ENCODE peak calls at places on chromosomes 12 and 14, in seven cellular contexts. H, P, M, V, X, W and C are unnamed samples.
A peak's percentile ranks its signal among the peaks of the same experiment; 100 is the strongest.

GRCh38 chr12:105409881-105410471 is 79.5 kb downstream of the C12orf75 start:
- DNase-seq in M (no peak), X (peak; percentile 67), W (peak; percentile 81), H (peak; percentile 84), V (no peak), P (no peak), C (peak; percentile 72)

GRCh38 chr14:51527073-51527472 is 124.6 kb upstream of the FRMD6 start:
- DNase-seq in P (peak; percentile 50), M (peak; percentile 26), X (no peak), W (no peak), V (no peak), H (peak; percentile 55), C (no peak)

GRCh38 chr14:22766457-22767322 is at the start of gene OXA1L:
- DNase-seq in P (peak; percentile 98), W (peak; percentile 99), X (peak; percentile 99), H (peak; percentile 98), V (peak; percentile 99), M (peak; percentile 95), C (peak; percentile 89)

GRCh38 chr12:31106101-31106803 is 32.6 kb downstream of the DDX11 start:
- DNase-seq in X (no peak), P (no peak), M (no peak), H (no peak), W (no peak), V (no peak), C (no peak)

GRCh38 chr12:59403259-59403932 is 192.4 kb upstream of the SLC16A7 start:
- DNase-seq in X (no peak), V (no peak), W (peak; percentile 66), P (peak; percentile 77), H (peak; percentile 82), M (peak; percentile 52), C (no peak)

GRCh38 chr12:96878704-96879103 is 28.4 kb upstream of the NEDD1 start:
- DNase-seq in H (peak; percentile 85), W (no peak), V (no peak), X (no peak), M (peak; percentile 34), P (peak; percentile 26), C (no peak)

GRCh38 chr14:46417066-46417465 is 234.5 kb downstream of the RPL10L start:
- DNase-seq in M (no peak), X (no peak), P (no peak), W (no peak), V (no peak), H (no peak), C (no peak)

GRCh38 chr12:10243803-10244520 is 31.3 kb downstream of the GABARAPL1 start:
- DNase-seq in H (no peak), V (peak; percentile 55), P (no peak), W (no peak), M (no peak), X (no peak), C (no peak)

GRCh38 chr12:12081836-12082497 is 11.2 kb downstream of the BCL2L14 start:
- DNase-seq in H (peak; percentile 65), V (no peak), P (peak; percentile 52), X (no peak), M (no peak), W (no peak), C (no peak)

GRCh38 chr12:3129301-3130052 is 52.3 kb downstream of the TSPAN9 start:
- DNase-seq in W (no peak), P (no peak), H (peak; percentile 84), V (no peak), X (no peak), M (no peak), C (no peak)

GRCh38 chr12:127984386-127985055 is 282.4 kb upstream of the TMEM132C start:
- DNase-seq in W (no peak), V (no peak), P (peak; percentile 72), H (no peak), X (no peak), M (no peak), C (no peak)

GRCh38 chr14:82009993-82010392 is 476.3 kb upstream of the SEL1L start:
- DNase-seq in V (no peak), P (no peak), M (no peak), X (no peak), H (no peak), W (no peak), C (no peak)

GRCh38 chr14:104657563-104658324 is 31.7 kb upstream of the INF2 start:
- DNase-seq in P (no peak), M (no peak), V (no peak), H (no peak), X (no peak), W (no peak), C (no peak)
- H3K27ac ChIP-seq in P (no peak overlapping the region), M (no peak overlapping the region), V (no peak overlapping the region), H (no peak overlapping the region), X (no peak overlapping the region), W (no peak overlapping the region), C (no peak overlapping the region)

GRCh38 chr14:26655128-26655527 is 57.3 kb upstream of the NOVA1 start:
- DNase-seq in W (no peak), H (no peak), X (no peak), P (no peak), M (no peak), V (no peak), C (no peak)
- H3K27ac ChIP-seq in W (no peak overlapping the region), H (no peak overlapping the region), X (no peak overlapping the region), P (no peak overlapping the region), M (no peak overlapping the region), V (no peak overlapping the region), C (no peak overlapping the region)

GRCh38 chr14:63875311-63875710 is 22.5 kb downstream of the SYNE2 start:
- DNase-seq in V (no peak), X (peak; percentile 55), P (peak; percentile 43), H (peak; percentile 78), W (no peak), M (no peak), C (no peak)
- H3K27ac ChIP-seq in V (no peak overlapping the region), X (peak overlapping the region; percentile 81), P (no peak overlapping the region), H (no peak overlapping the region), W (peak overlapping the region; percentile 71), M (no peak overlapping the region), C (peak overlapping the region; percentile 82)

GRCh38 chr12:131946757-131947156 is 3.0 kb upstream of the EP400 start:
- DNase-seq in H (no peak), W (peak; percentile 33), M (no peak), V (peak; percentile 8), P (no peak), X (no peak), C (no peak)

GRCh38 chr12:131950182-131950913 is 606 bp downstream of the EP400 start:
- DNase-seq in P (no peak), H (peak; percentile 10), M (no peak), V (peak; percentile 59), X (no peak), W (peak; percentile 71), C (no peak)

GRCh38 chr12:131948166-131948712 is 1.5 kb upstream of the EP400 start:
- DNase-seq in H (peak; percentile 29), X (no peak), V (no peak), P (no peak), W (peak; percentile 21), M (no peak), C (no peak)

GRCh38 chr12:131947482-131948027 is 2.2 kb upstream of the EP400 start:
- DNase-seq in H (no peak), W (peak; percentile 46), X (no peak), P (no peak), M (no peak), V (no peak), C (no peak)

DNA sequence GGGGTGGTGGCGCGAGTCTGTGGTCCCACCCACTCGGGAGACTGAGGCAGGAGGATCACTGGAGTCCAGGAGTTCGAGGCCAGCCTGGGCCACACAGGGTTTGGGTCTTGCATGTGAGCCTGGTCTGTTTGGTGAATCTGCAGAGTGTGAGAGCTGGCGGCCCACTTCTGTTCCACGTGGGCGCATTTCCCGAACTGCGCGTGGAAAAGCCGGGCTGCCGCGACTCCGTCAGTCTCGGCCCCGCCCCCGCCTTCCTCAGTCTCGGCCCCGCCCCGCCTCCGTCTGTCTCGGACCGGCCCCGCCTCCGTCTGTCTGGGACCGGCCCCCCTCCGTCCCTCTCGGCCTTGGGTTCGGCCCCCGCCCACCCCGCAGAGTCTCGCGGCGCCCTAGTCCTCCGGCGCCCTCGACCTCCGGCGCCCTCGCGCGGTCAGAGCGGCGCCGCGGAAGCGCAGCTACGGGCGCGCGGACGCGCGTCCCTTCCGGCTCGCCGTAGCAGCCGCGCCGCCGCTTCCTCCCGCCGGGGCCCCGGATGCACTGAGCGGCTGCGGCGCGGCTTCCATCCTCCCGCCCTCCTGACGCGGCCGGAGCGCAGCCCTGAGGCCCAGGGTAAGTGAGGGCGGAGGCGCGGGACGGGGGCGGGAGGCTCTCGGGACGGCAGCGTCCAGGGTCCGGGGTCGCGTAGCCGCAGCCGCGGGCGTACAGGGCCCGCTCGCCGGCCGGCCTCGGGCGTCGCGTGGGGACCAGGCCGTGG is at the start of gene EP400:
- DNase-seq in M (peak; percentile 71), X (peak; percentile 97), H (peak; percentile 97), W (peak; percentile 98), P (peak; percentile 97), V (peak; percentile 96), C (peak; percentile 98)
- H3K27ac ChIP-seq in M (no peak within 1 kb of the TSS), X (peak within 1 kb of the TSS; percentile 74), H (peak within 1 kb of the TSS; percentile 82), W (peak within 1 kb of the TSS; percentile 80), P (no peak within 1 kb of the TSS), V (peak within 1 kb of the TSS; percentile 69), C (peak within 1 kb of the TSS; percentile 93)

DNA sequence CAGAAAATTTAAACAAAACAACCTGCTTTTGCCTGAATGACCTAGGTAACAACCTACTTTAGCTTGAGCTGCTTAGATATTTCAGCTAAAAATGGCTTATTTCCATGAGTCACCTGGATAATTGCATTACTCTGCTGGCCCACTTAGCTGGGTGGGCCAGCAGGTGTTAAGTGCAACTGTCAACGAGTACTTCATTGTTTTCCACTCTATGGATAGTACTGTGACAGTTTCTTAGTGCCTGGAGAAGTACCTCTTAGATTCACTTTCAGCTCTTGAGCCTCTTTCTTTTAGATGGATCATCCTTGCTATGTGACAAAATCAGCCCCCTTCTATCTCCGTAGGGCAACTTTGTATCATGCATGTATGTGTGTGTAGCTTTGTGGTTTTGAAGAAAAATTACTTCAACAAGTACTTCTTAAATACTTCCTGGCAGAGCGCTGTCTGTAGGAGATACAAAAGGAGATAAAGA is 368.2 kb upstream of the ATP2B1 start:
- DNase-seq in P (no peak), M (no peak), H (no peak), W (no peak), X (no peak), V (no peak), C (no peak)
- H3K27ac ChIP-seq in P (no peak overlapping the region), M (no peak overlapping the region), H (no peak overlapping the region), W (no peak overlapping the region), X (no peak overlapping the region), V (no peak overlapping the region), C (no peak overlapping the region)

DNA sequence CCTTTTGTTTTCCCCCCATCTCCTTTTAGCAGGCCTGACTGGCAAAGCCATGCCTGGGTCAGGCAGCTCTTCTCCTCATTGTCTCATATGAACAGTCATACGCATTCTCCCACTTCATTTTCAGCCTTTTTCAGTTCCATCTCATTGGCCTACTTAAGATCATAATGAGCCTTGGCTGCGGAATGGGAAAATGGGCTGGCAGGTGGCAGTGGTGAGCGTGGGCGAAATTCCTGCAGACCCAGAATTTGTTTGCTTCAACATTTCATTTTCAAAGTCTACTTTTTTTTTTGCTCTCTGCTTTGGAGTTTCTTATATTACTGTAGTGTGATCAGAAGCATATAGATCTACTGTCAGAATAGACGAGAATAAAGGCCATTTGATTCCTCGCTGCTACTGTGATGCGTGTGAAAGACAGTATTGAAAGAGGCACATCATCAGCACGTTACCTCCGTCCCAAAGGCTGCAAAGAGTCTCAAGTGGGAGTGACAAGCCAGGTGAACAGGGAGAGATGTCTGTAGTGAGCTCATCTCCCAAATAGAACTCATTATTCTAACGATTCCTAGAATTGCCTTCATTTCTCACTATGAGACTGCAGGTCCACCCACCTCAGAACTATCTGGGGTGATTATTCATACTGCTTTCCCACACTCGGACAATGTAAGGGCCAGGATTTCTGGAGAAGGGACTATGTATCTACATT is 73.7 kb downstream of the TBK1 start:
- DNase-seq in M (no peak), P (no peak), X (no peak), H (no peak), W (no peak), V (no peak), C (no peak)
- H3K27ac ChIP-seq in M (no peak overlapping the region), P (no peak overlapping the region), X (no peak overlapping the region), H (no peak overlapping the region), W (no peak overlapping the region), V (no peak overlapping the region), C (no peak overlapping the region)